ENCODE peak calls at places on chromosomes 11 and 22, in nine cellular contexts. One of them, this sample, is unnamed. For H3K36me3, the result is how much of the 10 kb centered on the place peaks cover.

GRCh38 chr11:3969613-3970012 is 114.1 kb downstream of the STIM1 start:
- DNase-seq in tibial artery: no peak
- DNase-seq in transverse colon: no peak
- DNase-seq in DND-41: peak
- DNase-seq in OCI-LY7: no peak
- DNase-seq in CD8-positive, alpha-beta memory T cell: no peak
- DNase-seq in GM23248: no peak
- DNase-seq in neural progenitor cell: no peak
- DNase-seq in neuronal stem cell: no peak
- DNase-seq in this sample: no peak

GRCh38 chr22:22687638-22688500 is 43.5 kb downstream of the GGTLC2 start:
- DNase-seq in tibial artery: no peak
- DNase-seq in transverse colon: peak
- DNase-seq in DND-41: peak
- DNase-seq in OCI-LY7: peak
- DNase-seq in CD8-positive, alpha-beta memory T cell: no peak
- DNase-seq in GM23248: peak
- DNase-seq in neural progenitor cell: peak
- DNase-seq in neuronal stem cell: peak
- DNase-seq in this sample: no peak

GRCh38 chr11:73387594-73388021 is 11.4 kb downstream of the RELT start:
- DNase-seq in tibial artery: no peak
- DNase-seq in transverse colon: no peak
- DNase-seq in DND-41: no peak
- DNase-seq in OCI-LY7: no peak
- DNase-seq in CD8-positive, alpha-beta memory T cell: no peak
- DNase-seq in GM23248: no peak
- DNase-seq in neural progenitor cell: peak
- DNase-seq in neuronal stem cell: no peak
- DNase-seq in this sample: no peak

GRCh38 chr11:32821917-32822560 is 7.7 kb upstream of the PRRG4 start:
- DNase-seq in tibial artery: no peak
- DNase-seq in transverse colon: no peak
- DNase-seq in DND-41: no peak
- DNase-seq in OCI-LY7: no peak
- DNase-seq in CD8-positive, alpha-beta memory T cell: no peak
- DNase-seq in GM23248: no peak
- DNase-seq in neural progenitor cell: no peak
- DNase-seq in neuronal stem cell: no peak
- DNase-seq in this sample: no peak

GRCh38 chr22:46058591-46059519 is 81.9 kb upstream of the WNT7B start:
- DNase-seq in tibial artery: peak
- DNase-seq in transverse colon: peak
- DNase-seq in DND-41: no peak
- DNase-seq in OCI-LY7: no peak
- DNase-seq in CD8-positive, alpha-beta memory T cell: no peak
- DNase-seq in GM23248: peak
- DNase-seq in neural progenitor cell: no peak
- DNase-seq in neuronal stem cell: no peak
- DNase-seq in this sample: no peak

GRCh38 chr11:13907678-13908077 is 54.8 kb upstream of the SPON1 start:
- DNase-seq in tibial artery: no peak
- DNase-seq in transverse colon: no peak
- DNase-seq in DND-41: no peak
- DNase-seq in OCI-LY7: no peak
- DNase-seq in CD8-positive, alpha-beta memory T cell: no peak
- DNase-seq in GM23248: no peak
- DNase-seq in neural progenitor cell: no peak
- DNase-seq in neuronal stem cell: no peak
- DNase-seq in this sample: no peak

GRCh38 chr11:121249039-121249663 is 43.4 kb upstream of the SC5D start:
- DNase-seq in tibial artery: no peak
- DNase-seq in transverse colon: no peak
- DNase-seq in DND-41: no peak
- DNase-seq in OCI-LY7: peak
- DNase-seq in CD8-positive, alpha-beta memory T cell: no peak
- DNase-seq in GM23248: peak
- DNase-seq in neural progenitor cell: peak
- DNase-seq in neuronal stem cell: peak
- DNase-seq in this sample: no peak

GRCh38 chr11:13076961-13077360 is 67.8 kb downstream of the RASSF10 start:
- DNase-seq in tibial artery: no peak
- DNase-seq in transverse colon: no peak
- DNase-seq in DND-41: no peak
- DNase-seq in OCI-LY7: no peak
- DNase-seq in CD8-positive, alpha-beta memory T cell: no peak
- DNase-seq in GM23248: no peak
- DNase-seq in neural progenitor cell: no peak
- DNase-seq in neuronal stem cell: no peak
- DNase-seq in this sample: no peak

GRCh38 chr11:71940561-71941219 is 11.8 kb downstream of the RNF121 start:
- DNase-seq in tibial artery: no peak
- DNase-seq in transverse colon: no peak
- DNase-seq in DND-41: no peak
- DNase-seq in OCI-LY7: no peak
- DNase-seq in CD8-positive, alpha-beta memory T cell: no peak
- DNase-seq in GM23248: peak
- DNase-seq in neural progenitor cell: peak
- DNase-seq in neuronal stem cell: no peak
- DNase-seq in this sample: no peak

GRCh38 chr11:62546244-62546936 is at the start of gene AHNAK:
- DNase-seq in tibial artery: peak
- DNase-seq in transverse colon: peak
- DNase-seq in DND-41: no peak
- DNase-seq in OCI-LY7: no peak
- DNase-seq in CD8-positive, alpha-beta memory T cell: peak
- DNase-seq in GM23248: peak
- DNase-seq in neural progenitor cell: peak
- DNase-seq in neuronal stem cell: peak
- DNase-seq in this sample: peak

GRCh38 chr11:70637949-70638598 is 239.7 kb downstream of the CTTN start:
- DNase-seq in tibial artery: no peak
- DNase-seq in transverse colon: no peak
- DNase-seq in DND-41: no peak
- DNase-seq in OCI-LY7: no peak
- DNase-seq in CD8-positive, alpha-beta memory T cell: no peak
- DNase-seq in GM23248: no peak
- DNase-seq in neural progenitor cell: peak
- DNase-seq in neuronal stem cell: no peak
- DNase-seq in this sample: no peak

GRCh38 chr11:31000412-31000811 is 369.1 kb downstream of the DCDC1 start:
- DNase-seq in tibial artery: no peak
- DNase-seq in transverse colon: no peak
- DNase-seq in DND-41: no peak
- DNase-seq in OCI-LY7: no peak
- DNase-seq in CD8-positive, alpha-beta memory T cell: no peak
- DNase-seq in GM23248: no peak
- DNase-seq in neural progenitor cell: no peak
- DNase-seq in neuronal stem cell: no peak
- DNase-seq in this sample: no peak
- H3K4me3 ChIP-seq in tibial artery: no peak
- H3K4me3 ChIP-seq in transverse colon: no peak
- H3K4me3 ChIP-seq in DND-41: no peak
- H3K4me3 ChIP-seq in OCI-LY7: no peak
- H3K4me3 ChIP-seq in CD8-positive, alpha-beta memory T cell: no peak
- H3K4me3 ChIP-seq in GM23248: no peak
- H3K4me3 ChIP-seq in neural progenitor cell: no peak
- H3K4me3 ChIP-seq in neuronal stem cell: no peak
- H3K4me3 ChIP-seq in this sample: no peak

GRCh38 chr11:68016161-68016903 is 6.2 kb downstream of the ALDH3B1 start:
- DNase-seq in tibial artery: no peak
- DNase-seq in transverse colon: no peak
- DNase-seq in DND-41: no peak
- DNase-seq in OCI-LY7: no peak
- DNase-seq in CD8-positive, alpha-beta memory T cell: no peak
- DNase-seq in GM23248: peak
- DNase-seq in neural progenitor cell: no peak
- DNase-seq in neuronal stem cell: no peak
- DNase-seq in this sample: no peak

GRCh38 chr11:68015467-68015866 is 5.3 kb downstream of the ALDH3B1 start:
- DNase-seq in tibial artery: no peak
- DNase-seq in transverse colon: no peak
- DNase-seq in DND-41: no peak
- DNase-seq in OCI-LY7: no peak
- DNase-seq in CD8-positive, alpha-beta memory T cell: no peak
- DNase-seq in GM23248: no peak
- DNase-seq in neural progenitor cell: no peak
- DNase-seq in neuronal stem cell: no peak
- DNase-seq in this sample: no peak

GRCh38 chr11:68017858-68018729 is 8.0 kb downstream of the ALDH3B1 start:
- DNase-seq in tibial artery: no peak
- DNase-seq in transverse colon: no peak
- DNase-seq in DND-41: no peak
- DNase-seq in OCI-LY7: no peak
- DNase-seq in CD8-positive, alpha-beta memory T cell: no peak
- DNase-seq in GM23248: no peak
- DNase-seq in neural progenitor cell: no peak
- DNase-seq in neuronal stem cell: no peak
- DNase-seq in this sample: no peak

GRCh38 chr11:68018730-68019190 is 8.6 kb downstream of the ALDH3B1 start:
- DNase-seq in tibial artery: no peak
- DNase-seq in transverse colon: no peak
- DNase-seq in DND-41: no peak
- DNase-seq in OCI-LY7: no peak
- DNase-seq in CD8-positive, alpha-beta memory T cell: no peak
- DNase-seq in GM23248: no peak
- DNase-seq in neural progenitor cell: no peak
- DNase-seq in neuronal stem cell: no peak
- DNase-seq in this sample: no peak

DNA sequence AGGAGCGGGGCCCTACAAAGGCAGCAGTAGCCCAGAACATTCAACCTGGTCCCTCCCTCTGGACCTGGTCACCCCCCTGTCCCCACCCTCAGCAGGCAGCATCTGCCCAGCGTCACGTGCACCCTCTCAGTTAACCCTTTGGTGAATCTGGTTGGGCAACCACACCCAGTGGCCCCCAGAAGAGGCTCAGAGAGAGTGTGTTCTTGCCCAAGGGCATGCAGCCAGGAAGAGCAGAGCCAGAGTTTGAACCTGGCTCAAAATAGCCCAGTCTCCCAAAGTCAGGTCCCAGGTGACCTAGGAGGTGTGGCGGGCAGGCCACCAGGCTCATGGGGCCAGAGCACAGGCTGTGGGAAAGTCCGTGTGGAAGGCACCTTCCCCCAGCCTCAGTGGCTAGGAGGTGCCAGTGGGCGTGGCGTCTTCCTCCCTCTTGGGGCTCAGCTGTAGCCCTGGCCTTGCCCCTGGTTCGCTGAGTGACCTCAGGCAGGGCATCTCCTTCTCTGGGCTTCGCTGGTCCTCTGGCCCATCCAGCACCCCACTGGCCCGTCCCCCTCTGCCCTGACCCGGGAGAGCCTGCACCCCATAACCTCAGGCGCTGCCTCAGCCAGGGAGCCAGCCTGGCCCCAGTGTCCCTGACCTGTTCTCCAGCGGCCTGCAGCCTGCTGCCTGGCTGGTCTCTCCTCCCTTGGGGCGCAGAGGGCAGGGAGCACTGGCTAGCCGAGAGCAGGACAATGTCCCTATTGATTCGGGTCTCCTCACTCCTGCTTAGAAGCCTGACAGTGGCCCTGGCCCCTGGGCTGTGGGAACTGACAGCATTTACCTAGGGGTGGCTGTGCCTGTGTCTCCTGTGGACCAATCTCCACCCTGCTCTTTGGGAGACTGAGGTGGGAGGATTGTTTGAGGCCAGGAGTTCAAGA is 7.0 kb downstream of the ALDH3B1 start:
- DNase-seq in tibial artery: no peak
- DNase-seq in transverse colon: no peak
- DNase-seq in DND-41: no peak
- DNase-seq in OCI-LY7: no peak
- DNase-seq in CD8-positive, alpha-beta memory T cell: no peak
- DNase-seq in GM23248: no peak
- DNase-seq in neural progenitor cell: no peak
- DNase-seq in neuronal stem cell: no peak
- DNase-seq in this sample: no peak
- H3K36me3 ChIP-seq in tibial artery: under half
- H3K36me3 ChIP-seq in transverse colon: under half
- H3K36me3 ChIP-seq in DND-41: under half
- H3K36me3 ChIP-seq in OCI-LY7: under half
- H3K36me3 ChIP-seq in CD8-positive, alpha-beta memory T cell: under half
- H3K36me3 ChIP-seq in GM23248: under half
- H3K36me3 ChIP-seq in neural progenitor cell: under half
- H3K36me3 ChIP-seq in neuronal stem cell: under half
- H3K36me3 ChIP-seq in this sample: under half

DNA sequence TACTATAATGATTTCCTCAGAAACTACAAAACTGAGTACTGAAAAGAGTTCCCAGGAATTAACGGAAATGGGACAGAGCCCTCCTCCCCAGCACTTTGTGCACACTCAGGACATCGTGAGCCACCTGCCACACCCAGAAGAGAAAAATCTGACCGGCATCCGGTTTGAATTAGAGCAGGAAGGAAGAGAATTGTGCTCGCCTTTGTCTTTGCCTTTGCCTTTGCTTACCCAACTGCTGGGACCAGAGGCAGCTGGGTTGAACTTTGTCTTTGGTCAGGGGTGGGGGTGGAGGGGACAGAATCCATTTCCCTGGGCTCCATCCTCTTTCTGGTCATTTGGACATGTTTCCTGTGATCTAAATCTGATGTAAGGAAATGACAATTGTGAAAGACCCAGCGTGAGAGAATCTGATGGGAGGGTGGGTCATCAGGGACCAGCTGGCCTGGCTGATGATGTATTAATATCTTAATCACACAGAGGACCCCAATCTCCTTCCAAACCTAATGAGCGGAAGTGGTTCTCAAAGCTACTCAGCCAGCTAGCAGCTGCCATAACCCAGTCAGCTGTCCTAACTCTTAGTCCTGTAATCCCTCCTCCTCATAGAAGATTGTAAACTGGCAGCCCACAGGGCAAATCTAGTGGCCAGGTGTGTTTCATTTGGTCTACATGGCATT is 1.1 kb upstream of the LIMK2 start:
- DNase-seq in tibial artery: no peak
- DNase-seq in transverse colon: peak
- DNase-seq in DND-41: no peak
- DNase-seq in OCI-LY7: no peak
- DNase-seq in CD8-positive, alpha-beta memory T cell: no peak
- DNase-seq in GM23248: no peak
- DNase-seq in neural progenitor cell: no peak
- DNase-seq in neuronal stem cell: no peak
- DNase-seq in this sample: no peak
- H3K4me3 ChIP-seq in tibial artery: no peak
- H3K4me3 ChIP-seq in transverse colon: no peak
- H3K4me3 ChIP-seq in DND-41: no peak
- H3K4me3 ChIP-seq in OCI-LY7: no peak
- H3K4me3 ChIP-seq in CD8-positive, alpha-beta memory T cell: peak
- H3K4me3 ChIP-seq in GM23248: no peak
- H3K4me3 ChIP-seq in neural progenitor cell: no peak
- H3K4me3 ChIP-seq in neuronal stem cell: no peak
- H3K4me3 ChIP-seq in this sample: no peak

DNA sequence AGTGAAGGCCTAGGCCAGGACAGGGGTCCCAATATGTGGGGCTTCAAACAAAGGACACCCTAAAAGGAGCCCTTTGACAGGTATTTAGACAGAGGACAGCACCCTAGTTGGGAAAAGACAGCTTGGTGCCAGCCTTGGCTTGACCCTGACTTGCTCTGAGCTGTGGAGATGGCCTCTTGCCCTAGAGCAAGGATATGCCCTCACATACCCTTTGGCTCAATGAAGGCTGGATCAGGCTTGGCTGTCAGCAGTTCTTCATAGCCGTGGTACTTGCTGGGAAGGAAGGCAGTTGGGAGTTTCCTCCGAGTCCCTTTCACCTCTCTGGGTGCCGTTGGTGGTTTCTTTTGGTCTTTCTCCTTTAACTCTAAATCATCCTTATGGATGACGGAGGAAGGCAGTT is 96.2 kb downstream of the RNF169 start:
- DNase-seq in tibial artery: no peak
- DNase-seq in transverse colon: no peak
- DNase-seq in DND-41: no peak
- DNase-seq in OCI-LY7: no peak
- DNase-seq in CD8-positive, alpha-beta memory T cell: no peak
- DNase-seq in GM23248: no peak
- DNase-seq in neural progenitor cell: no peak
- DNase-seq in neuronal stem cell: no peak
- DNase-seq in this sample: no peak
- H3K36me3 ChIP-seq in tibial artery: under half
- H3K36me3 ChIP-seq in transverse colon: under half
- H3K36me3 ChIP-seq in DND-41: half or more
- H3K36me3 ChIP-seq in OCI-LY7: half or more
- H3K36me3 ChIP-seq in CD8-positive, alpha-beta memory T cell: under half
- H3K36me3 ChIP-seq in GM23248: under half
- H3K36me3 ChIP-seq in neural progenitor cell: under half
- H3K36me3 ChIP-seq in neuronal stem cell: half or more
- H3K36me3 ChIP-seq in this sample: under half